ENCODE peak calls at places on chromosomes 11 and 22, in seven cellular contexts. M is cardiac fibroblast; V is pancreas; Q is stimulated activated CD8-positive, alpha-beta memory T cell treated with anti-CD3 and anti-CD28 coated beads, Interleukin-15, amount 100 ng/mL, for 1 hour; R is HFFc6; L is NCI-H1105; P is KBM-7. U is an unnamed sample.

GRCh38 chr22:30270841-30271240 is 4.2 kb upstream of the OSM start:
- DNase-seq in V (no peak), M (peak), Q (no peak), L (no peak), P (peak), R (no peak), U (no peak)

GRCh38 chr11:35390737-35391682 is 28.3 kb downstream of the SLC1A2 start:
- DNase-seq in V (no peak), M (peak), P (no peak), Q (no peak), R (peak), L (peak), U (no peak)

GRCh38 chr11:6443269-6444003 is 2.6 kb upstream of the HPX start:
- DNase-seq in P (peak), R (peak), L (peak), M (peak), V (peak), Q (peak), U (peak)

GRCh38 chr22:41613456-41613855 is 7.4 kb downstream of the DESI1 start:
- DNase-seq in M (peak), P (no peak), Q (no peak), V (no peak), L (no peak), R (no peak), U (no peak)

GRCh38 chr22:41656515-41656914 is 32.2 kb downstream of the SNU13 start:
- DNase-seq in Q (no peak), L (no peak), R (no peak), M (no peak), V (peak), P (no peak), U (no peak)

GRCh38 chr11:8709002-8709672 is 26.5 kb downstream of the RPL27A start:
- DNase-seq in R (peak), L (no peak), M (peak), P (no peak), Q (no peak), V (no peak), U (no peak)

GRCh38 chr22:37219534-37219933 is 7.3 kb upstream of the SSTR3 start:
- DNase-seq in L (no peak), M (no peak), V (no peak), P (no peak), R (no peak), Q (no peak), U (no peak)

GRCh38 chr22:43955883-43956286 is 643 bp downstream of the SAMM50 start:
- DNase-seq in Q (no peak), V (no peak), R (no peak), P (peak), M (peak), L (no peak), U (no peak)

GRCh38 chr11:111575748-111576147 is 26.5 kb upstream of the SIK2 start:
- DNase-seq in P (no peak), M (no peak), R (no peak), V (no peak), Q (no peak), L (no peak), U (no peak)

GRCh38 chr11:34754171-34754823 is 133.4 kb downstream of the EHF start:
- DNase-seq in R (no peak), V (no peak), P (no peak), M (peak), L (no peak), Q (no peak), U (no peak)

GRCh38 chr11:15969701-15970329 is 386.5 kb downstream of the SOX6 start:
- DNase-seq in Q (no peak), L (no peak), V (no peak), P (no peak), M (peak), R (peak), U (no peak)

GRCh38 chr11:103811870-103812509 is 224.4 kb upstream of the DDI1 start:
- DNase-seq in V (no peak), P (no peak), L (no peak), M (no peak), R (no peak), Q (no peak), U (no peak)

GRCh38 chr11:122843281-122844150 is 5.2 kb downstream of the CRTAM start:
- DNase-seq in R (no peak), Q (no peak), L (no peak), M (no peak), P (peak), V (no peak), U (peak)

GRCh38 chr11:10087186-10087585 is 206.8 kb downstream of the SBF2 start:
- DNase-seq in V (no peak), P (no peak), M (no peak), L (no peak), Q (no peak), R (no peak), U (no peak)

GRCh38 chr11:20158597-20159257 is 1.5 kb downstream of the DBX1 start:
- DNase-seq in V (peak), R (peak), L (no peak), M (peak), P (peak), Q (no peak), U (no peak)

GRCh38 chr11:58513747-58514367 is 6.0 kb upstream of the OR5B21 start:
- DNase-seq in V (no peak), L (peak), Q (no peak), M (peak), R (peak), P (peak), U (no peak)

GRCh38 chr22:20464096-20464614 is 26.5 kb upstream of the SCARF2 start:
- DNase-seq in R (no peak), V (peak), P (no peak), L (no peak), M (no peak), Q (no peak), U (peak)

GRCh38 chr22:22171357-22172218 is 73.0 kb upstream of the VPREB1 start:
- DNase-seq in M (peak), R (no peak), P (no peak), V (no peak), L (no peak), Q (no peak), U (no peak)

GRCh38 chr11:125167292-125167953 is 2.9 kb downstream of the PKNOX2 start:
- DNase-seq in R (no peak), M (peak), V (peak), P (no peak), L (no peak), Q (no peak), U (no peak)

GRCh38 chr22:32533265-32534068 is 58.9 kb downstream of the FBXO7 start:
- DNase-seq in R (peak), Q (no peak), P (no peak), L (no peak), M (peak), V (no peak), U (no peak)